ENCODE peak calls at places on chromosome 4, in five cellular contexts. C is adrenal gland, N is breast epithelium, M is upper lobe of left lung, X is A549. Z is an unnamed sample.

GRCh38 chr4:52552778-52553177 is 106.3 kb downstream of the USP46 start:
- DNase-seq in C (no peak), N (no peak), M (no peak), X (no peak), Z (no peak)

GRCh38 chr4:40228497-40229365 is 31.9 kb downstream of the RHOH start:
- DNase-seq in C (no peak), N (no peak), M (no peak), X (peak; percentile 38), Z (no peak)

GRCh38 chr4:154018659-154019058 is 229.8 kb upstream of the SFRP2 start:
- DNase-seq in C (no peak), N (no peak), M (no peak), X (no peak), Z (no peak)

GRCh38 chr4:13968723-13969122 is 341.2 kb upstream of the BOD1L1 start:
- DNase-seq in C (no peak), N (no peak), M (no peak), X (no peak), Z (no peak)

GRCh38 chr4:158590219-158590618 is 68.5 kb downstream of the RXFP1 start:
- DNase-seq in C (peak; percentile 30), N (no peak), M (no peak), X (no peak), Z (no peak)

GRCh38 chr4:129362685-129363274 is 266.8 kb downstream of the C4orf33 start:
- DNase-seq in C (peak; percentile 37), N (peak; percentile 18), M (peak; percentile 41), X (peak; percentile 63), Z (peak; percentile 62)

GRCh38 chr4:109945056-109945455 is 32.4 kb downstream of the EGF start:
- DNase-seq in C (no peak), N (no peak), M (no peak), X (peak; percentile 59), Z (no peak)

GRCh38 chr4:162265802-162266201 is 102.0 kb upstream of the FSTL5 start:
- DNase-seq in C (no peak), N (no peak), M (no peak), X (no peak), Z (no peak)

GRCh38 chr4:86482851-86483490 is 111.1 kb upstream of the PTPN13 start:
- DNase-seq in C (no peak), N (no peak), M (no peak), X (no peak), Z (no peak)

GRCh38 chr4:81565137-81565870 is 93.6 kb upstream of the RASGEF1B start:
- DNase-seq in C (peak; percentile 73), N (peak; percentile 55), M (peak; percentile 73), X (no peak), Z (peak; percentile 69)

GRCh38 chr4:102825261-102826071 is 1.9 kb downstream of the UBE2D3 start:
- DNase-seq in C (peak; percentile 67), N (peak; percentile 42), M (peak; percentile 48), X (peak; percentile 63), Z (peak; percentile 14)

GRCh38 chr4:7553280-7553679 is 118.5 kb upstream of the PSAPL1 start:
- DNase-seq in C (no peak), N (no peak), M (no peak), X (no peak), Z (no peak)

GRCh38 chr4:119597377-119597776 is 31.2 kb downstream of the PDE5A start:
- DNase-seq in C (no peak), N (no peak), M (no peak), X (no peak), Z (no peak)

GRCh38 chr4:8427761-8428287 is 12.7 kb downstream of the ACOX3 start:
- DNase-seq in C (peak; percentile 72), N (peak; percentile 66), M (no peak), X (no peak), Z (peak; percentile 60)

GRCh38 chr4:29309050-29309449 is 1411.1 kb upstream of the PCDH7 start:
- DNase-seq in C (no peak), N (no peak), M (no peak), X (no peak), Z (no peak)

GRCh38 chr4:118682928-118683327 is 2.3 kb upstream of the METTL14 start:
- DNase-seq in C (no peak), N (no peak), M (no peak), X (peak; percentile 25), Z (no peak)

GRCh38 chr4:174646326-174646725 is 124.0 kb upstream of the HPGD start:
- DNase-seq in C (no peak), N (no peak), M (no peak), X (no peak), Z (no peak)

GRCh38 chr4:48047896-48048295 is 31.3 kb downstream of the NIPAL1 start:
- DNase-seq in C (no peak), N (no peak), M (no peak), X (no peak), Z (peak; percentile 66)

GRCh38 chr4:10115271-10115656 is 1.3 kb downstream of the WDR1 start:
- DNase-seq in C (no peak), N (no peak), M (peak; percentile 24), X (no peak), Z (no peak)

GRCh38 chr4:10116625-10117423 is at the start of gene WDR1:
- DNase-seq in C (peak; percentile 97), N (peak; percentile 97), M (peak; percentile 97), X (peak; percentile 89), Z (peak; percentile 96)

GRCh38 chr4:10117424-10118354 is 1.1 kb upstream of the WDR1 start:
- DNase-seq in C (peak; percentile 34), N (peak; percentile 58), M (peak; percentile 42), X (no peak), Z (peak; percentile 90)

GRCh38 chr4:10114607-10115006 is 2.0 kb downstream of the WDR1 start:
- DNase-seq in C (no peak), N (no peak), M (no peak), X (no peak), Z (no peak)

GRCh38 chr4:10115657-10116624 is 658 bp downstream of the WDR1 start:
- DNase-seq in C (peak; percentile 41), N (peak; percentile 78), M (peak; percentile 83), X (peak; percentile 52), Z (peak; percentile 69)
- TF ChIP-seq POLR2A in C (no peak), N (no peak), M (no peak), X (no peak), Z (peak; percentile 36)

GRCh38 chr4:88605744-88606143 is 13.5 kb downstream of the HERC3 start:
- DNase-seq in C (no peak), N (no peak), M (no peak), X (no peak), Z (no peak)
- H3K4me3 ChIP-seq in C (no peak overlapping the region), N (no peak overlapping the region), M (no peak overlapping the region), X (no peak overlapping the region), Z (no peak overlapping the region)

GRCh38 chr4:16663722-16664121 is 234.7 kb downstream of the LDB2 start:
- DNase-seq in C (no peak), N (no peak), M (no peak), X (no peak), Z (no peak)

GRCh38 chr4:16669036-16669435 is 229.4 kb downstream of the LDB2 start:
- DNase-seq in C (peak; percentile 18), N (no peak), M (no peak), X (no peak), Z (no peak)

GRCh38 chr4:16667464-16667863 is 231.0 kb downstream of the LDB2 start:
- DNase-seq in C (no peak), N (no peak), M (no peak), X (no peak), Z (no peak)

GRCh38 chr4:16661813-16662212 is 236.6 kb downstream of the LDB2 start:
- DNase-seq in C (no peak), N (no peak), M (no peak), X (no peak), Z (no peak)

GRCh38 chr4:16665942-16666586 is 232.4 kb downstream of the LDB2 start:
- DNase-seq in C (no peak), N (no peak), M (no peak), X (no peak), Z (peak; percentile 18)
- H3K27ac ChIP-seq in C (no peak overlapping the region), N (no peak overlapping the region), M (peak overlapping the region; percentile 48), X (no peak overlapping the region), Z (no peak overlapping the region)

DNA sequence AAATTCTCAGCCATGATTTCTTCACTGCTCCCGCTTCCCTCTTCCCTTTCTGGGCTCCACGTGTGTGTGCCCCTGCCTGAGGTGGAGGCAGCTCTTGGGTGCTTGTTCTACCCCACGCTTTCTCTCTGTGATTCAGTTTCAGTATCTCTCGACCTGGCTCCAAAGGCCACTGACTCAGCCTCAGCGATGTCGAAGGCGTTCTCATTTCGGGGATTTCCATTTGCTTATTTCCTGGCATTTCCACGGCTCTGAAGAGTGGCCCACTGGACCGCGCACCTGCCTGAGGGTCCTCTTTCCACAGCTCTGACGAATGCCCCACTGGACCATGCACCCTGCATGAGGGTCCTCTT is 52.4 kb downstream of the GAK start:
- DNase-seq in C (no peak), N (no peak), M (no peak), X (no peak), Z (no peak)
- TF ChIP-seq POLR2A in C (no peak), N (no peak), M (no peak), X (no peak), Z (no peak)

DNA sequence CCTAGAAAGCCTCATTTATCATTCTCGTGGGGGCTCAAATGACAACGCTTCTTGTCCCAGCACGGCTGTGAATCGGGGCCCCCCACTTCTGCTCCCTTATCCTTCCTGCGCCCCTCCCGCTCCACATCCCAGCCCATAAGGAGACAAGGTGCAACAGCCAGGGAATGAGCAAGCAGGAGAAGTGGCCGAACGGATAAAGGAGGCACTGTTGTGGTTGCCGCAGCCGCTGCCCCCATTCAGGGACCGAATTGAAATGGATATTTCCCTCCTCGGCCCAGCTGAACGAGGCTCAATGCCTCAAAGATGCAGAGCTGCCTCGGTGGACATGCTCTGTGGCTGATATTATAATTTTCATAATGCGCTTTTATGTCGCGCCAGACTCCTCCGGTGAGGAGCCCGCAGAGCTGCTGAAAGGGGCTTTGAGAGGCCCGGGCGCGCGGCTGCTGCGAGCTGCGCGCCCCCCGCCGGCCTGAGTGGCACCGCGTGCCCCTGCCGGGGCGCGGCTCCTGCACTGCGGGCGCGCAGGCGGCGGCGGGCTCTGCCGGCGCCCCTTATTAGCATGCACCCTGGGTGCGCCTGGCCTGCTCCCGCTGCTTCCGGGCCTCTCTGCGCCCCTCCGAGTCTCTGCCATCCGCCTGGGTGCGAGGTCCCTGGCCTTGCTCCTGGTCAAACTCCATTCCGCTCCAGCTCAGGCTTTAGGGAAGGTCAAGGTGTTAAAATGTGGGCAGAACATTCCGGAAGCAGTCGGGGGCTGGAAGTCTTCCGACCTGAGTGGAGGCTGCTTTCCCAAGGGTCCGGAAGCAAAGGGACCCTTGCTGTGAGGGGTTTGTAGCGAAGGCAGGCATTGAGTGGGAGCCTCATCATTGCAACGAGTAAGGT is 68.2 kb upstream of the TMEM33 start:
- DNase-seq in C (no peak), N (no peak), M (no peak), X (no peak), Z (no peak)
- H3K4me3 ChIP-seq in C (peak overlapping the region; percentile 23), N (no peak overlapping the region), M (no peak overlapping the region), X (no peak overlapping the region), Z (no peak overlapping the region)